ENCODE peak calls at places on chromosome 9, in eight cellular contexts. One of them, this sample, is unnamed.

GRCh38 chr9:134346151-134346550 is 19.9 kb downstream of the RXRA start:
- DNase-seq in HL-60: no peak
- DNase-seq in sigmoid colon: no peak
- DNase-seq in AG10803: peak
- DNase-seq in A549: no peak
- DNase-seq in HCT116: no peak
- DNase-seq in psoas muscle: peak
- DNase-seq in mucosa of descending colon: no peak
- DNase-seq in this sample: peak

GRCh38 chr9:112059145-112059979 is 115.7 kb downstream of the SUSD1 start:
- DNase-seq in sigmoid colon: no peak
- DNase-seq in psoas muscle: no peak
- DNase-seq in HL-60: no peak
- DNase-seq in mucosa of descending colon: no peak
- DNase-seq in A549: peak
- DNase-seq in AG10803: peak
- DNase-seq in HCT116: no peak
- DNase-seq in this sample: peak

GRCh38 chr9:125706661-125707539 is at the start of gene MAPKAP1:
- DNase-seq in sigmoid colon: peak
- DNase-seq in HL-60: peak
- DNase-seq in psoas muscle: peak
- DNase-seq in mucosa of descending colon: peak
- DNase-seq in AG10803: peak
- DNase-seq in A549: peak
- DNase-seq in HCT116: peak
- DNase-seq in this sample: peak

GRCh38 chr9:127405344-127406125 is 8.6 kb downstream of the SLC2A8 start:
- DNase-seq in psoas muscle: peak
- DNase-seq in HL-60: no peak
- DNase-seq in A549: no peak
- DNase-seq in sigmoid colon: no peak
- DNase-seq in mucosa of descending colon: no peak
- DNase-seq in HCT116: no peak
- DNase-seq in AG10803: no peak
- DNase-seq in this sample: no peak

GRCh38 chr9:68560131-68560844 is 19.6 kb upstream of the TMEM252 start:
- DNase-seq in HL-60: peak
- DNase-seq in AG10803: peak
- DNase-seq in A549: peak
- DNase-seq in psoas muscle: peak
- DNase-seq in sigmoid colon: peak
- DNase-seq in mucosa of descending colon: peak
- DNase-seq in HCT116: peak
- DNase-seq in this sample: peak

GRCh38 chr9:130570200-130570599 is 9.2 kb upstream of the FUBP3 start:
- DNase-seq in AG10803: peak
- DNase-seq in A549: no peak
- DNase-seq in psoas muscle: no peak
- DNase-seq in HL-60: no peak
- DNase-seq in sigmoid colon: no peak
- DNase-seq in mucosa of descending colon: no peak
- DNase-seq in HCT116: peak
- DNase-seq in this sample: peak

GRCh38 chr9:112310826-112311225 is 22.6 kb downstream of the PTBP3 start:
- DNase-seq in psoas muscle: no peak
- DNase-seq in HCT116: no peak
- DNase-seq in sigmoid colon: no peak
- DNase-seq in A549: no peak
- DNase-seq in mucosa of descending colon: no peak
- DNase-seq in AG10803: no peak
- DNase-seq in HL-60: no peak
- DNase-seq in this sample: no peak

GRCh38 chr9:120870206-120870605 is 6.8 kb downstream of the PHF19 start:
- DNase-seq in A549: no peak
- DNase-seq in HCT116: no peak
- DNase-seq in mucosa of descending colon: no peak
- DNase-seq in HL-60: peak
- DNase-seq in psoas muscle: no peak
- DNase-seq in sigmoid colon: no peak
- DNase-seq in AG10803: no peak
- DNase-seq in this sample: no peak

GRCh38 chr9:7974335-7975005 is 174.9 kb upstream of the DMAC1 start:
- DNase-seq in HL-60: peak
- DNase-seq in mucosa of descending colon: no peak
- DNase-seq in sigmoid colon: no peak
- DNase-seq in HCT116: no peak
- DNase-seq in A549: no peak
- DNase-seq in psoas muscle: no peak
- DNase-seq in AG10803: no peak
- DNase-seq in this sample: no peak

GRCh38 chr9:20945269-20945668 is 86.2 kb downstream of the HACD4 start:
- DNase-seq in A549: no peak
- DNase-seq in sigmoid colon: no peak
- DNase-seq in AG10803: no peak
- DNase-seq in mucosa of descending colon: no peak
- DNase-seq in HL-60: no peak
- DNase-seq in psoas muscle: no peak
- DNase-seq in HCT116: no peak
- DNase-seq in this sample: no peak

GRCh38 chr9:114038724-114039313 is 39.3 kb downstream of the AMBP start:
- DNase-seq in psoas muscle: no peak
- DNase-seq in mucosa of descending colon: no peak
- DNase-seq in A549: no peak
- DNase-seq in sigmoid colon: no peak
- DNase-seq in AG10803: no peak
- DNase-seq in HCT116: no peak
- DNase-seq in HL-60: no peak
- DNase-seq in this sample: no peak

GRCh38 chr9:112753725-112754124 is 3.2 kb downstream of the SNX30 start:
- DNase-seq in HL-60: peak
- DNase-seq in sigmoid colon: no peak
- DNase-seq in psoas muscle: no peak
- DNase-seq in A549: no peak
- DNase-seq in HCT116: peak
- DNase-seq in AG10803: peak
- DNase-seq in mucosa of descending colon: no peak
- DNase-seq in this sample: peak

GRCh38 chr9:133563286-133564213 is 29.0 kb downstream of the ADAMTSL2 start:
- DNase-seq in A549: peak
- DNase-seq in HL-60: no peak
- DNase-seq in mucosa of descending colon: peak
- DNase-seq in HCT116: no peak
- DNase-seq in psoas muscle: peak
- DNase-seq in AG10803: peak
- DNase-seq in sigmoid colon: peak
- DNase-seq in this sample: no peak

GRCh38 chr9:92986175-92987110 is 39.1 kb downstream of the FGD3 start:
- DNase-seq in psoas muscle: no peak
- DNase-seq in A549: peak
- DNase-seq in HL-60: peak
- DNase-seq in sigmoid colon: no peak
- DNase-seq in HCT116: no peak
- DNase-seq in AG10803: peak
- DNase-seq in mucosa of descending colon: no peak
- DNase-seq in this sample: peak

GRCh38 chr9:18703086-18703750 is 229.3 kb downstream of the ADAMTSL1 start:
- DNase-seq in psoas muscle: no peak
- DNase-seq in HCT116: no peak
- DNase-seq in sigmoid colon: no peak
- DNase-seq in mucosa of descending colon: no peak
- DNase-seq in A549: no peak
- DNase-seq in HL-60: no peak
- DNase-seq in AG10803: no peak
- DNase-seq in this sample: no peak

DNA sequence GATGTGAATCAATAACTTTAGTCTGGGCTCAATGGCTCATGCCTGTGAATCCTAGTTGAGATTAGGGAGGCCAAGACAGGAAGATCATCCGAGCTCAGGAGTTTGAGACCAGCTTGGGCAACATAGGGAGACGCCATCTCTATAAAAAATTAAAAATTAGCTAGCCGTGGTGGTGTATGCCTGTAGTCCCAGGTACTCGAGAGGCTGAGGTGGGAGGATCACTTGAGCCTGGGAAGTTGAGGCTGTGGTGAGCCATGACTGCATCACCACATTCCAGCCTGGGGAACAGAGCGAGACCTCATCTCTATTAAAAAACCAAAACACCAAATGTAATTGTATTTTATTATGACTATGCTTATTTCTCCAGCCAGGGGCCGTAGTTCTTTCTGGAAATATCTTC is 69.6 kb upstream of the NR5A1 start:
- DNase-seq in mucosa of descending colon: no peak
- DNase-seq in psoas muscle: no peak
- DNase-seq in HCT116: no peak
- DNase-seq in AG10803: no peak
- DNase-seq in A549: no peak
- DNase-seq in sigmoid colon: no peak
- DNase-seq in HL-60: no peak
- DNase-seq in this sample: no peak
- TF ChIP-seq CTCF in mucosa of descending colon: no peak
- TF ChIP-seq CTCF in psoas muscle: no peak
- TF ChIP-seq CTCF in HCT116: no peak
- TF ChIP-seq CTCF in AG10803: no peak
- TF ChIP-seq CTCF in A549: no peak
- TF ChIP-seq CTCF in sigmoid colon: no peak
- TF ChIP-seq CTCF in HL-60: no peak
- TF ChIP-seq CTCF in this sample: no peak

DNA sequence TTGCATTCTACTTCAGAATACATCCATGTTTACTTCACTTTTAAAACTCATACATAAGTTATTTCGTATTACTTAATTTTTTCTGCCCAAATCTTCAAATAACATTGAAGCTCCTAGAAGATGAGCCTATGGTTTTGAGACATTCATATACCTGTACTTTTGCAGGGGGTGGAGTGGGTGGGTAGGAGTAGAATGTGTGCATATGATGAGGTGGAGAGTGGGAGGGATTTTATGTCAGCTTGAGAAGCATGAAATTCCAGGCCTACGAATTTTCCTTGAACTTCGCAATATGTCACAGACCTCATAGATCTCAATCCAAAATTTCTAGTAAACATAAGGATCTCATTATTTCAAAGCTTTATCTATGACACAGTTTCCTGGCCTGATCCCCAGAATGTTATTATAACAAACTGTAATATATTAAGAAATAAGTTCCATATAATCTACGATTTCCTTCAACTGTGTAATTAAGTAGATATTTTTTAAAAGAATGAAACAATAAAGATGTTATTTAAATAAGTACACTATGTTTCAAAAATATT is 19.7 kb upstream of the MOB3B start:
- DNase-seq in psoas muscle: no peak
- DNase-seq in HCT116: no peak
- DNase-seq in sigmoid colon: no peak
- DNase-seq in mucosa of descending colon: no peak
- DNase-seq in AG10803: peak
- DNase-seq in HL-60: no peak
- DNase-seq in A549: no peak
- DNase-seq in this sample: peak
- H3K4me3 ChIP-seq in psoas muscle: no peak
- H3K4me3 ChIP-seq in HCT116: no peak
- H3K4me3 ChIP-seq in sigmoid colon: no peak
- H3K4me3 ChIP-seq in mucosa of descending colon: no peak
- H3K4me3 ChIP-seq in AG10803: no peak
- H3K4me3 ChIP-seq in HL-60: no peak
- H3K4me3 ChIP-seq in A549: no peak
- H3K4me3 ChIP-seq in this sample: no peak

GRCh38 chr9:14508884-14509283 is 184.3 kb downstream of the ZDHHC21 start:
- DNase-seq in AG10803: no peak
- DNase-seq in sigmoid colon: no peak
- DNase-seq in psoas muscle: no peak
- DNase-seq in A549: no peak
- DNase-seq in mucosa of descending colon: no peak
- DNase-seq in HCT116: no peak
- DNase-seq in HL-60: no peak
- DNase-seq in this sample: no peak

GRCh38 chr9:14515564-14516198 is 177.6 kb downstream of the ZDHHC21 start:
- DNase-seq in mucosa of descending colon: no peak
- DNase-seq in AG10803: no peak
- DNase-seq in psoas muscle: peak
- DNase-seq in HL-60: no peak
- DNase-seq in A549: no peak
- DNase-seq in HCT116: no peak
- DNase-seq in sigmoid colon: peak
- DNase-seq in this sample: peak

GRCh38 chr9:14512942-14513341 is 180.3 kb downstream of the ZDHHC21 start:
- DNase-seq in AG10803: no peak
- DNase-seq in HCT116: no peak
- DNase-seq in A549: no peak
- DNase-seq in HL-60: no peak
- DNase-seq in psoas muscle: no peak
- DNase-seq in sigmoid colon: no peak
- DNase-seq in mucosa of descending colon: no peak
- DNase-seq in this sample: no peak

GRCh38 chr9:14515049-14515448 is 178.2 kb downstream of the ZDHHC21 start:
- DNase-seq in HCT116: no peak
- DNase-seq in mucosa of descending colon: no peak
- DNase-seq in HL-60: no peak
- DNase-seq in A549: no peak
- DNase-seq in psoas muscle: no peak
- DNase-seq in AG10803: no peak
- DNase-seq in sigmoid colon: no peak
- DNase-seq in this sample: no peak

DNA sequence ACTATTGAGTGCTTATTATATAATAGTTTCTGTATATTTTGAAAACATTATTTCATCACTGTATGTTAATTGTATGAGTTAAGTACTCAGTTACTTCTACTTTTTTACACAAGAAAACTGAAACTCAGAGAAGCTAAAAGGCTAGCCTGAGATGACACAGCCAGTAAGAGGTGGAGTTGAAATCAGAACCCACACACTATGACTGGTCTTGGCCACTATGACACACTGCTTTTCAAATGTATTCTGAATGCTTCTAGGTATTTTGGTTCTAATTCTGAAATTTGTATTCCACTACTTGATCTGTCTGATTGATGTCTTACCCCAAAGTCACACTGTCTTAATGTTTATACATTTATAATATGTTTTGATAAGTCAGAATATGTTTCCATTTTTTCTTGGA is 181.8 kb downstream of the ZDHHC21 start:
- DNase-seq in mucosa of descending colon: no peak
- DNase-seq in sigmoid colon: no peak
- DNase-seq in AG10803: no peak
- DNase-seq in HL-60: no peak
- DNase-seq in HCT116: no peak
- DNase-seq in psoas muscle: no peak
- DNase-seq in A549: no peak
- DNase-seq in this sample: peak
- TF ChIP-seq CTCF in mucosa of descending colon: no peak
- TF ChIP-seq CTCF in sigmoid colon: no peak
- TF ChIP-seq CTCF in AG10803: no peak
- TF ChIP-seq CTCF in HL-60: no peak
- TF ChIP-seq CTCF in HCT116: no peak
- TF ChIP-seq CTCF in psoas muscle: no peak
- TF ChIP-seq CTCF in A549: no peak
- TF ChIP-seq CTCF in this sample: no peak

DNA sequence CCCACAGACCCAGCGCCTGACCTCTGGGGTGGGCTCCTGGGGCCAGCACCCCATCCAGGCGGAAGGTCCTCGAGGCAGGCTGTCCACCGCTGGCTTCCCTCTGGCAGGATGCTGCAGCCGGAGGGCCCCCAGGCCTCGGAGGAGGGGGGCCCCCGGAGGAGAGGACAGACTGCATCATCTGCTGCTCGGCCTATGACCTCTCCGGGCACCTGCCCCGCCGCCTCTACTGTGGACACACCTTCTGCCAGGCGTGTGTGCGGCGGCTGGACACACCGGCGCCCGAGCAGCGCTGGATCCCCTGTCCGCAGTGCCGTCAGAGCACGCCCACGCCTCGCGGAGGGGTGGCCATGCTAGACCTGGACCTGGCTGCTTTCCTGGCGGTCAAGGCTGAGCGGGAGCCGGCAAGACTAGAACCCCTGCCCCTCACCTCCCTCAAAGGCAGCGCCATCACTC is 1.2 kb downstream of the RNF224 start:
- DNase-seq in A549: no peak
- DNase-seq in mucosa of descending colon: no peak
- DNase-seq in psoas muscle: no peak
- DNase-seq in HL-60: no peak
- DNase-seq in HCT116: no peak
- DNase-seq in sigmoid colon: no peak
- DNase-seq in AG10803: no peak
- DNase-seq in this sample: no peak
- H3K4me3 ChIP-seq in A549: no peak
- H3K4me3 ChIP-seq in mucosa of descending colon: no peak
- H3K4me3 ChIP-seq in psoas muscle: no peak
- H3K4me3 ChIP-seq in HL-60: no peak
- H3K4me3 ChIP-seq in HCT116: no peak
- H3K4me3 ChIP-seq in sigmoid colon: no peak
- H3K4me3 ChIP-seq in AG10803: no peak
- H3K4me3 ChIP-seq in this sample: no peak